ENCODE peak calls at places on chromosomes 7 and 10, in five cellular contexts. One of them, this sample, is unnamed.

GRCh38 chr7:2861509-2861908 is 17.4 kb upstream of the GNA12 start:
- DNase-seq in activated effector memory CD4-positive, alpha-beta T cell treated with Interleukin-2 at 50 U/mL for 16 hours: no peak
- DNase-seq in stimulated activated effector memory CD8-positive, alpha-beta T cell treated with anti-CD3 and anti-CD28 coated beads, Interleukin-12 subunit alpha, Interleukin-12 subunit beta, amount 100 ng/mL, for 72 hours: no peak
- DNase-seq in cardiac fibroblast: no peak
- DNase-seq in NCI-H2029 treated with DMSO at 0.1 percent for 48 hours: no peak
- DNase-seq in this sample: no peak

GRCh38 chr7:131848033-131848432 is 291.6 kb upstream of the PODXL start:
- DNase-seq in activated effector memory CD4-positive, alpha-beta T cell treated with Interleukin-2 at 50 U/mL for 16 hours: no peak
- DNase-seq in stimulated activated effector memory CD8-positive, alpha-beta T cell treated with anti-CD3 and anti-CD28 coated beads, Interleukin-12 subunit alpha, Interleukin-12 subunit beta, amount 100 ng/mL, for 72 hours: no peak
- DNase-seq in cardiac fibroblast: no peak
- DNase-seq in NCI-H2029 treated with DMSO at 0.1 percent for 48 hours: no peak
- DNase-seq in this sample: no peak

GRCh38 chr10:131642966-131643365 is 257.8 kb upstream of the PPP2R2D start:
- DNase-seq in activated effector memory CD4-positive, alpha-beta T cell treated with Interleukin-2 at 50 U/mL for 16 hours: no peak
- DNase-seq in stimulated activated effector memory CD8-positive, alpha-beta T cell treated with anti-CD3 and anti-CD28 coated beads, Interleukin-12 subunit alpha, Interleukin-12 subunit beta, amount 100 ng/mL, for 72 hours: peak; percentile 20
- DNase-seq in cardiac fibroblast: no peak
- DNase-seq in NCI-H2029 treated with DMSO at 0.1 percent for 48 hours: no peak
- DNase-seq in this sample: no peak

GRCh38 chr7:138460649-138461607 is 869 bp downstream of the TRIM24 start:
- DNase-seq in activated effector memory CD4-positive, alpha-beta T cell treated with Interleukin-2 at 50 U/mL for 16 hours: peak; percentile 50
- DNase-seq in stimulated activated effector memory CD8-positive, alpha-beta T cell treated with anti-CD3 and anti-CD28 coated beads, Interleukin-12 subunit alpha, Interleukin-12 subunit beta, amount 100 ng/mL, for 72 hours: peak; percentile 83
- DNase-seq in cardiac fibroblast: peak; percentile 51
- DNase-seq in NCI-H2029 treated with DMSO at 0.1 percent for 48 hours: peak; percentile 30
- DNase-seq in this sample: peak; percentile 55

GRCh38 chr10:15321431-15322321 is 49.4 kb downstream of the FAM171A1 start:
- DNase-seq in activated effector memory CD4-positive, alpha-beta T cell treated with Interleukin-2 at 50 U/mL for 16 hours: no peak
- DNase-seq in stimulated activated effector memory CD8-positive, alpha-beta T cell treated with anti-CD3 and anti-CD28 coated beads, Interleukin-12 subunit alpha, Interleukin-12 subunit beta, amount 100 ng/mL, for 72 hours: no peak
- DNase-seq in cardiac fibroblast: peak; percentile 88
- DNase-seq in NCI-H2029 treated with DMSO at 0.1 percent for 48 hours: no peak
- DNase-seq in this sample: no peak

GRCh38 chr7:25196132-25196896 is 32.0 kb downstream of the NPVF start:
- DNase-seq in activated effector memory CD4-positive, alpha-beta T cell treated with Interleukin-2 at 50 U/mL for 16 hours: no peak
- DNase-seq in stimulated activated effector memory CD8-positive, alpha-beta T cell treated with anti-CD3 and anti-CD28 coated beads, Interleukin-12 subunit alpha, Interleukin-12 subunit beta, amount 100 ng/mL, for 72 hours: no peak
- DNase-seq in cardiac fibroblast: peak; percentile 86
- DNase-seq in NCI-H2029 treated with DMSO at 0.1 percent for 48 hours: no peak
- DNase-seq in this sample: no peak

GRCh38 chr10:117362313-117362712 is 12.9 kb downstream of the PDZD8 start:
- DNase-seq in activated effector memory CD4-positive, alpha-beta T cell treated with Interleukin-2 at 50 U/mL for 16 hours: no peak
- DNase-seq in stimulated activated effector memory CD8-positive, alpha-beta T cell treated with anti-CD3 and anti-CD28 coated beads, Interleukin-12 subunit alpha, Interleukin-12 subunit beta, amount 100 ng/mL, for 72 hours: no peak
- DNase-seq in cardiac fibroblast: peak; percentile 53
- DNase-seq in NCI-H2029 treated with DMSO at 0.1 percent for 48 hours: no peak
- DNase-seq in this sample: peak; percentile 52

GRCh38 chr10:110613341-110613995 is 30.7 kb upstream of the RBM20 start:
- DNase-seq in activated effector memory CD4-positive, alpha-beta T cell treated with Interleukin-2 at 50 U/mL for 16 hours: no peak
- DNase-seq in stimulated activated effector memory CD8-positive, alpha-beta T cell treated with anti-CD3 and anti-CD28 coated beads, Interleukin-12 subunit alpha, Interleukin-12 subunit beta, amount 100 ng/mL, for 72 hours: no peak
- DNase-seq in cardiac fibroblast: no peak
- DNase-seq in NCI-H2029 treated with DMSO at 0.1 percent for 48 hours: no peak
- DNase-seq in this sample: peak; percentile 14

GRCh38 chr10:70770001-70770400 is 15.2 kb downstream of the TBATA start:
- DNase-seq in activated effector memory CD4-positive, alpha-beta T cell treated with Interleukin-2 at 50 U/mL for 16 hours: no peak
- DNase-seq in stimulated activated effector memory CD8-positive, alpha-beta T cell treated with anti-CD3 and anti-CD28 coated beads, Interleukin-12 subunit alpha, Interleukin-12 subunit beta, amount 100 ng/mL, for 72 hours: no peak
- DNase-seq in cardiac fibroblast: no peak
- DNase-seq in NCI-H2029 treated with DMSO at 0.1 percent for 48 hours: no peak
- DNase-seq in this sample: no peak

GRCh38 chr7:68133045-68133444 is 1136.4 kb downstream of the TYW1 start:
- DNase-seq in activated effector memory CD4-positive, alpha-beta T cell treated with Interleukin-2 at 50 U/mL for 16 hours: no peak
- DNase-seq in stimulated activated effector memory CD8-positive, alpha-beta T cell treated with anti-CD3 and anti-CD28 coated beads, Interleukin-12 subunit alpha, Interleukin-12 subunit beta, amount 100 ng/mL, for 72 hours: no peak
- DNase-seq in cardiac fibroblast: no peak
- DNase-seq in NCI-H2029 treated with DMSO at 0.1 percent for 48 hours: no peak
- DNase-seq in this sample: no peak

GRCh38 chr10:99920486-99920885 is 89.3 kb downstream of the DNMBP start:
- DNase-seq in activated effector memory CD4-positive, alpha-beta T cell treated with Interleukin-2 at 50 U/mL for 16 hours: no peak
- DNase-seq in stimulated activated effector memory CD8-positive, alpha-beta T cell treated with anti-CD3 and anti-CD28 coated beads, Interleukin-12 subunit alpha, Interleukin-12 subunit beta, amount 100 ng/mL, for 72 hours: no peak
- DNase-seq in cardiac fibroblast: no peak
- DNase-seq in NCI-H2029 treated with DMSO at 0.1 percent for 48 hours: no peak
- DNase-seq in this sample: no peak

GRCh38 chr10:15585303-15585715 is 134.4 kb downstream of the ITGA8 start:
- DNase-seq in activated effector memory CD4-positive, alpha-beta T cell treated with Interleukin-2 at 50 U/mL for 16 hours: no peak
- DNase-seq in stimulated activated effector memory CD8-positive, alpha-beta T cell treated with anti-CD3 and anti-CD28 coated beads, Interleukin-12 subunit alpha, Interleukin-12 subunit beta, amount 100 ng/mL, for 72 hours: peak; percentile 59
- DNase-seq in cardiac fibroblast: peak; percentile 68
- DNase-seq in NCI-H2029 treated with DMSO at 0.1 percent for 48 hours: no peak
- DNase-seq in this sample: peak; percentile 70

GRCh38 chr7:148182264-148182663 is 408.3 kb upstream of the C7orf33 start:
- DNase-seq in activated effector memory CD4-positive, alpha-beta T cell treated with Interleukin-2 at 50 U/mL for 16 hours: no peak
- DNase-seq in stimulated activated effector memory CD8-positive, alpha-beta T cell treated with anti-CD3 and anti-CD28 coated beads, Interleukin-12 subunit alpha, Interleukin-12 subunit beta, amount 100 ng/mL, for 72 hours: no peak
- DNase-seq in cardiac fibroblast: peak; percentile 70
- DNase-seq in NCI-H2029 treated with DMSO at 0.1 percent for 48 hours: no peak
- DNase-seq in this sample: no peak

GRCh38 chr7:2510909-2511768 is 8.4 kb upstream of the LFNG start:
- DNase-seq in activated effector memory CD4-positive, alpha-beta T cell treated with Interleukin-2 at 50 U/mL for 16 hours: peak; percentile 51
- DNase-seq in stimulated activated effector memory CD8-positive, alpha-beta T cell treated with anti-CD3 and anti-CD28 coated beads, Interleukin-12 subunit alpha, Interleukin-12 subunit beta, amount 100 ng/mL, for 72 hours: peak; percentile 68
- DNase-seq in cardiac fibroblast: no peak
- DNase-seq in NCI-H2029 treated with DMSO at 0.1 percent for 48 hours: no peak
- DNase-seq in this sample: no peak

GRCh38 chr7:135994466-135995205 is 17.5 kb upstream of the MTPN start:
- DNase-seq in activated effector memory CD4-positive, alpha-beta T cell treated with Interleukin-2 at 50 U/mL for 16 hours: no peak
- DNase-seq in stimulated activated effector memory CD8-positive, alpha-beta T cell treated with anti-CD3 and anti-CD28 coated beads, Interleukin-12 subunit alpha, Interleukin-12 subunit beta, amount 100 ng/mL, for 72 hours: peak; percentile 58
- DNase-seq in cardiac fibroblast: peak; percentile 35
- DNase-seq in NCI-H2029 treated with DMSO at 0.1 percent for 48 hours: no peak
- DNase-seq in this sample: peak; percentile 59

GRCh38 chr10:103139803-103140202 is 53.3 kb downstream of the NT5C2 start:
- DNase-seq in activated effector memory CD4-positive, alpha-beta T cell treated with Interleukin-2 at 50 U/mL for 16 hours: no peak
- DNase-seq in stimulated activated effector memory CD8-positive, alpha-beta T cell treated with anti-CD3 and anti-CD28 coated beads, Interleukin-12 subunit alpha, Interleukin-12 subunit beta, amount 100 ng/mL, for 72 hours: no peak
- DNase-seq in cardiac fibroblast: no peak
- DNase-seq in NCI-H2029 treated with DMSO at 0.1 percent for 48 hours: no peak
- DNase-seq in this sample: peak; percentile 21

GRCh38 chr10:15348579-15348978 is 22.5 kb downstream of the FAM171A1 start:
- DNase-seq in activated effector memory CD4-positive, alpha-beta T cell treated with Interleukin-2 at 50 U/mL for 16 hours: no peak
- DNase-seq in stimulated activated effector memory CD8-positive, alpha-beta T cell treated with anti-CD3 and anti-CD28 coated beads, Interleukin-12 subunit alpha, Interleukin-12 subunit beta, amount 100 ng/mL, for 72 hours: no peak
- DNase-seq in cardiac fibroblast: peak; percentile 73
- DNase-seq in NCI-H2029 treated with DMSO at 0.1 percent for 48 hours: no peak
- DNase-seq in this sample: no peak

GRCh38 chr7:142859829-142860228 is 5.0 kb downstream of the EPHB6 start:
- DNase-seq in activated effector memory CD4-positive, alpha-beta T cell treated with Interleukin-2 at 50 U/mL for 16 hours: no peak
- DNase-seq in stimulated activated effector memory CD8-positive, alpha-beta T cell treated with anti-CD3 and anti-CD28 coated beads, Interleukin-12 subunit alpha, Interleukin-12 subunit beta, amount 100 ng/mL, for 72 hours: no peak
- DNase-seq in cardiac fibroblast: peak; percentile 77
- DNase-seq in NCI-H2029 treated with DMSO at 0.1 percent for 48 hours: no peak
- DNase-seq in this sample: peak; percentile 16

GRCh38 chr7:131935180-131935579 is 378.8 kb upstream of the PODXL start:
- DNase-seq in activated effector memory CD4-positive, alpha-beta T cell treated with Interleukin-2 at 50 U/mL for 16 hours: no peak
- DNase-seq in stimulated activated effector memory CD8-positive, alpha-beta T cell treated with anti-CD3 and anti-CD28 coated beads, Interleukin-12 subunit alpha, Interleukin-12 subunit beta, amount 100 ng/mL, for 72 hours: no peak
- DNase-seq in cardiac fibroblast: no peak
- DNase-seq in NCI-H2029 treated with DMSO at 0.1 percent for 48 hours: no peak
- DNase-seq in this sample: no peak

GRCh38 chr10:104931723-104932122 is 290.6 kb downstream of the SORCS3 start:
- DNase-seq in activated effector memory CD4-positive, alpha-beta T cell treated with Interleukin-2 at 50 U/mL for 16 hours: no peak
- DNase-seq in stimulated activated effector memory CD8-positive, alpha-beta T cell treated with anti-CD3 and anti-CD28 coated beads, Interleukin-12 subunit alpha, Interleukin-12 subunit beta, amount 100 ng/mL, for 72 hours: no peak
- DNase-seq in cardiac fibroblast: no peak
- DNase-seq in NCI-H2029 treated with DMSO at 0.1 percent for 48 hours: no peak
- DNase-seq in this sample: no peak

GRCh38 chr10:2054728-2055127 is 317.4 kb upstream of the ADARB2 start:
- DNase-seq in activated effector memory CD4-positive, alpha-beta T cell treated with Interleukin-2 at 50 U/mL for 16 hours: no peak
- DNase-seq in stimulated activated effector memory CD8-positive, alpha-beta T cell treated with anti-CD3 and anti-CD28 coated beads, Interleukin-12 subunit alpha, Interleukin-12 subunit beta, amount 100 ng/mL, for 72 hours: no peak
- DNase-seq in cardiac fibroblast: no peak
- DNase-seq in NCI-H2029 treated with DMSO at 0.1 percent for 48 hours: no peak
- DNase-seq in this sample: no peak